ENCODE peak calls at places on chromosomes 1 and 21, in five cellular contexts. T is upper lobe of right lung; N is DND-41; J is CD8-positive, alpha-beta T cell; O is neural progenitor cell. R is an unnamed sample. For H3K9me3, the result is how much of the 10 kb centered on the place peaks cover.

GRCh38 chr1:65177457-65177856 is 29.5 kb downstream of the AK4 start:
- DNase-seq in O (no peak), J (no peak), N (no peak), T (no peak), R (no peak)

GRCh38 chr1:241265428-241265827 is 91.6 kb downstream of the RGS7 start:
- DNase-seq in T (no peak), N (no peak), O (no peak), J (no peak), R (no peak)

GRCh38 chr1:53614231-53615021 is 124.5 kb downstream of the GLIS1 start:
- DNase-seq in O (no peak), T (peak), N (no peak), J (no peak), R (no peak)

GRCh38 chr21:40043423-40043822 is 176.2 kb downstream of the PCP4 start:
- DNase-seq in N (no peak), J (no peak), O (no peak), T (no peak), R (no peak)

GRCh38 chr1:186530104-186530503 is 69.2 kb upstream of the PDC start:
- DNase-seq in J (no peak), T (no peak), N (no peak), O (no peak), R (no peak)

GRCh38 chr1:112849425-112849966 is 106.5 kb downstream of the SLC16A1 start:
- DNase-seq in N (no peak), J (no peak), O (peak), T (no peak), R (no peak)

GRCh38 chr1:82139751-82140468 is 339.2 kb downstream of the ADGRL2 start:
- DNase-seq in N (no peak), O (no peak), J (no peak), T (no peak), R (no peak)

GRCh38 chr1:28835237-28835650 is 23.3 kb downstream of the OPRD1 start:
- DNase-seq in N (no peak), T (no peak), O (no peak), J (no peak), R (no peak)

GRCh38 chr1:79198841-79199240 is 192.3 kb upstream of the ADGRL4 start:
- DNase-seq in J (no peak), T (no peak), N (no peak), O (no peak), R (peak)

GRCh38 chr1:85361106-85361505 is 84.7 kb upstream of the BCL10 start:
- DNase-seq in N (no peak), J (no peak), O (no peak), T (no peak), R (peak)

GRCh38 chr1:53740621-53741105 is 1.7 kb upstream of the GLIS1 start:
- DNase-seq in O (no peak), T (no peak), N (no peak), J (no peak), R (no peak)

GRCh38 chr1:107896946-107897345 is 68.0 kb downstream of the VAV3 start:
- DNase-seq in O (no peak), T (no peak), N (no peak), J (no peak), R (no peak)

GRCh38 chr1:10064416-10065343 is 31.9 kb downstream of the UBE4B start:
- DNase-seq in N (no peak), J (no peak), O (no peak), T (no peak), R (no peak)

GRCh38 chr21:39612233-39613028 is at the start of gene B3GALT5:
- DNase-seq in T (no peak), J (no peak), N (no peak), O (peak), R (no peak)

GRCh38 chr21:45613396-45613795 is 30.1 kb upstream of the PCBP3 start:
- DNase-seq in N (no peak), O (no peak), T (peak), J (no peak), R (no peak)

GRCh38 chr1:244369256-244370057 is 82.3 kb downstream of the ADSS2 start:
- DNase-seq in O (no peak), J (no peak), N (no peak), T (no peak), R (no peak)

GRCh38 chr1:156970017-156970416 is 49.6 kb downstream of the LRRC71 start:
- DNase-seq in N (no peak), T (no peak), O (no peak), J (no peak), R (no peak)

GRCh38 chr1:200869753-200870391 is 2.9 kb upstream of the GPR25 start:
- DNase-seq in J (no peak), N (no peak), O (no peak), T (no peak), R (no peak)

GRCh38 chr1:34907487-34908090 is 21.9 kb downstream of the DLGAP3 start:
- DNase-seq in N (peak), J (no peak), T (no peak), O (peak), R (no peak)

GRCh38 chr1:19074902-19075721 is 118.6 kb upstream of the IFFO2 start:
- DNase-seq in N (no peak), J (no peak), O (no peak), T (peak), R (no peak)

GRCh38 chr1:24236170-24237045 is 49.3 kb upstream of the IFNLR1 start:
- DNase-seq in J (no peak), N (no peak), T (no peak), O (no peak), R (peak)

GRCh38 chr1:175317309-175317708 is 124.7 kb upstream of the KIAA0040 start:
- DNase-seq in J (no peak), O (peak), N (peak), T (no peak), R (no peak)

GRCh38 chr1:160907976-160908375 is 23.0 kb upstream of the ITLN1 start:
- DNase-seq in N (no peak), T (no peak), J (no peak), O (no peak), R (no peak)

GRCh38 chr1:42931911-42932422 is 26.7 kb downstream of the SLC2A1 start:
- DNase-seq in T (peak), O (no peak), J (peak), N (peak), R (no peak)

GRCh38 chr1:201119206-201119814 is 7.1 kb upstream of the CACNA1S start:
- DNase-seq in O (peak), N (no peak), T (no peak), J (peak), R (no peak)

GRCh38 chr1:111656093-111657017 is 36.8 kb downstream of the RAP1A start:
- DNase-seq in T (no peak), N (no peak), O (peak), J (no peak), R (peak)

GRCh38 chr1:200172311-200172710 is 144.8 kb downstream of the NR5A2 start:
- DNase-seq in O (no peak), J (no peak), T (no peak), N (no peak), R (no peak)

GRCh38 chr1:239879321-239880170 is 212.1 kb upstream of the FMN2 start:
- DNase-seq in J (no peak), T (no peak), N (no peak), O (no peak), R (no peak)

GRCh38 chr1:100458925-100459814 is 78.8 kb upstream of the GPR88 start:
- DNase-seq in N (peak), O (peak), T (peak), J (peak), R (peak)

GRCh38 chr1:108816049-108816882 is 40.6 kb downstream of the AKNAD1 start:
- DNase-seq in J (no peak), T (no peak), N (no peak), O (peak), R (peak)

GRCh38 chr1:9766759-9767442 is 56.9 kb downstream of the CLSTN1 start:
- DNase-seq in T (no peak), N (no peak), J (no peak), O (no peak), R (peak)

GRCh38 chr1:177286396-177286795 is 115.6 kb downstream of the BRINP2 start:
- DNase-seq in O (no peak), J (no peak), N (no peak), T (no peak), R (peak)

GRCh38 chr1:47898156-47898825 is 98.9 kb downstream of the TRABD2B start:
- DNase-seq in T (no peak), N (no peak), J (no peak), O (no peak), R (no peak)

GRCh38 chr1:165143437-165144065 is 213.0 kb downstream of the LMX1A start:
- DNase-seq in T (no peak), J (no peak), O (peak), N (peak), R (no peak)

GRCh38 chr1:234841710-234842231 is 231.8 kb upstream of the IRF2BP2 start:
- DNase-seq in J (no peak), N (no peak), T (no peak), O (no peak), R (no peak)

GRCh38 chr21:40886931-40887330 is 40.0 kb upstream of the DSCAM start:
- DNase-seq in J (no peak), O (no peak), T (no peak), N (no peak), R (no peak)

GRCh38 chr1:216475659-216476276 is 52.5 kb upstream of the USH2A start:
- DNase-seq in N (no peak), J (no peak), T (no peak), O (no peak), R (no peak)

GRCh38 chr1:61506231-61506630 is 218.7 kb downstream of the TM2D1 start:
- DNase-seq in J (no peak), O (no peak), N (no peak), T (no peak), R (no peak)

GRCh38 chr1:6094246-6094645 is 48.6 kb downstream of the KCNAB2 start:
- DNase-seq in N (no peak), J (no peak), T (no peak), O (no peak), R (no peak)

GRCh38 chr1:1421147-1421906 is at the start of gene ANKRD65:
- DNase-seq in J (no peak), O (peak), N (no peak), T (peak), R (no peak)
- H3K4me3 ChIP-seq in J (no peak), O (no peak), N (no peak), T (peak), R (no peak)

GRCh38 chr1:2935184-2935583 is 86.1 kb upstream of the ACTRT2 start:
- DNase-seq in O (no peak), J (no peak), N (no peak), T (no peak), R (no peak)
- H3K9me3 ChIP-seq in O (under half), J (under half), N (under half), T (under half), R (half or more)

GRCh38 chr1:150258275-150258666 is 697 bp downstream of the CA14 start:
- DNase-seq in J (no peak), N (no peak), T (no peak), O (peak), R (no peak)

GRCh38 chr1:150256193-150256548 is 1.4 kb upstream of the CA14 start:
- DNase-seq in N (no peak), O (no peak), J (no peak), T (no peak), R (no peak)

GRCh38 chr1:150257624-150258274 is at the start of gene CA14:
- DNase-seq in J (no peak), N (no peak), T (peak), O (peak), R (no peak)

GRCh38 chr1:150259217-150259616 is 1.6 kb downstream of the CA14 start:
- DNase-seq in J (no peak), O (no peak), T (peak), N (no peak), R (no peak)

DNA sequence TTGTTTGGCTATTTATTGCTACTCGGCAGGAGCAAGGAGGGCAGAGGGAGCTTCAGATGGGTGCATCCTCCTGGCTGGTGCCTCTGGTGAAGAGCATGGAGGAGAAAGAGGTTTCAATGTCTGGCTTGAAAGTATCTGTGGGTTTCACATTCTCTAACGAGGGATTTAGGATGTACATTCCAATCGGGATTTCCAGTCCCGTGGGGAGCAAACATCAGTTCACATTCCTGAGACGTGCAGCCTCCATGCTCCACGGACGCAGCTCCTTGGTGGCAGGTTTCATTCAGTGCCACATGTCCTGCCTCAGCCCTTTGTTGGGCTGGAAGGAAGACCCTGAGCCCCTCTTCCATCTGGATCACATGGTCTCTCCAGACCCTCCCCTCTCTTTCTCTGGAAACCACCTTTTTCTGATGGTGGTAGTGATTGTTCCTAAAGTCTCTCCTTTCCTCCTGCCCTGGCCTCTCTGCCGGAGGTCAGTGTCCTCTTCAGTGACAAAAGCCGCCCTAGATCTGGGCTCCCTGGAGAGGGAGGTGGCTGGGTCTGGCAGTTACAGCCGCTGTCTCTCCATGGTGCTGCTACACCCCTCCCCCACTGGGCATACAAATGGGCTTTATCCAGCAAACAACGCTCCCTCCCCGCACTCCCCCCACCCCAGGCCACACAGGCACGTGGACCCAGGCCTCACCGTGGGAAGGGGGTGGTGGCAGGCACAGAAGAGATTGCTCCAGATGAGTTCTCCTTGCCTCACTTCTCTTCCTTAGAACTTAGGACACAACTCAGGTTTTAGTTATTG is 829 bp upstream of the CA14 start:
- DNase-seq in N (no peak), O (peak), J (no peak), T (peak), R (no peak)
- H3K4me3 ChIP-seq in N (no peak), O (peak), J (no peak), T (no peak), R (no peak)

DNA sequence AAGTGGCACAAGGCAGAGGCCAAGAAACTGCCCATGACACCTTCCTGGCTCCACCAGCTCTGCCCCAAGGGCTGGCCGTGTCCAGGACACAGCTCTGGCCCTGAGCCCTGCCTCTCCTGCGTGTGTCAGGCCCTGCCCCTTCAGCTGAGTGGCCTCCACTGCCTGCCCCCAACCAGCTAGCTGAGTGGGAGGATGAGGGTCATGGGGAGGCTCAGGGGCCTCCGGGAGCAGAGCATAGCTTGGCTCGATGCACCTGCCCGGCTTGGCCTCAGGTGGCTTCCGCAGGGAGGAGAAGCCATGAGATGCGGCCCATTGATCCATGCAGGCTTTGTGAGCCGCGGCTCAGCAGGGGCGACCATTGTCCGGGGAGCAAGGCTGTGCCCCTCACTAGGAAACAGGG is 108.7 kb upstream of the TTC34 start:
- DNase-seq in T (no peak), N (no peak), O (no peak), J (no peak), R (no peak)
- H3K9me3 ChIP-seq in T (under half), N (under half), O (under half), J (under half), R (half or more)

GRCh38 chr1:172616646-172617045 is 42.3 kb upstream of the FASLG start:
- DNase-seq in N (no peak), O (no peak), J (no peak), T (no peak), R (no peak)
- H3K4me3 ChIP-seq in N (no peak), O (no peak), J (no peak), T (no peak), R (no peak)

DNA sequence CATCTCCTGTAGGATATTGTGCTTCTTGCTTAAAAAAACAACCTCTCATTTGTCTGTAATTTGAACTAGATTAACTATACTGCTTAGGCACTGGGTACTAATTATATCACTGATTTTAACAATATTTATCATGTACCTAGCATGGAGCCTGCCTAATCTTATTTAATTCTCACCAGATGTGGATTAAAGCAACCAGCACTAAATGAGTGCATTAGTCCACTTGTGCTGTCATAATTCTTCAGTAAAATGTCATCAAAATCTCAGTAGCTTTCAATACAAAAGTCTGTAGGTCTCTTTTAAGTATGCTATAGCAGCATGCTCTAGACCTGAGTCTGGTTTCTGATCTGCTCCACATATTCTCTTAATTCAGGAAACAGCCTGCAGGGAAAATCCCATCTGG is 368.1 kb downstream of the NCAM2 start:
- DNase-seq in T (no peak), J (no peak), O (no peak), N (no peak), R (no peak)
- H3K9me3 ChIP-seq in T (under half), J (under half), O (under half), N (under half), R (under half)

GRCh38 chr1:66777846-66778245 is 23.2 kb downstream of the INSL5 start:
- DNase-seq in T (no peak), O (no peak), N (no peak), J (no peak), R (no peak)
- H3K4me3 ChIP-seq in T (no peak), O (no peak), N (no peak), J (no peak), R (no peak)

GRCh38 chr21:36694593-36695282 is 4.2 kb upstream of the SIM2 start:
- DNase-seq in T (no peak), N (no peak), O (peak), J (no peak), R (no peak)

GRCh38 chr21:36696390-36696639 is 2.6 kb upstream of the SIM2 start:
- DNase-seq in N (no peak), T (no peak), J (no peak), O (peak), R (no peak)

GRCh38 chr21:36694041-36694515 is 4.8 kb upstream of the SIM2 start:
- DNase-seq in O (peak), J (no peak), T (no peak), N (no peak), R (no peak)

GRCh38 chr21:36695671-36696389 is 3.1 kb upstream of the SIM2 start:
- DNase-seq in O (peak), J (no peak), T (peak), N (no peak), R (no peak)

DNA sequence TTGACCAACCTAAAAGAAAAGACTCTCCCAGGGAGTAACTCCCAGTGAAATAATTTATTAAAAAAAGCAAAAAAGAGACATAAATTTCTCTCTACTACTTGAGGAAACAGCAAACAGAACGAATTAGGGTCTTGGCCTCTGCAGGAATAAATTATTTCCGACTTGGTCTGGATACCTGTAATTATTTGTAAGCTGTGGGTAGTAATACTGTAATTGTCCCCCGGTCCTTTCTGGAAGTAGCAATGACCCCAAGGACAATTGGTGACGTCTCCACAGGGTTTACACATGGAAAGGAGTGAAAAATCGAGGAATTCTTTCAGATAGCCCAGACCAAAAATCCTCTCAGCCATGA is 3.7 kb upstream of the SIM2 start:
- DNase-seq in O (peak), J (no peak), N (no peak), T (no peak), R (no peak)
- H3K9me3 ChIP-seq in O (under half), J (under half), N (under half), T (under half), R (under half)

GRCh38 chr1:16047791-16048475 is 4.4 kb downstream of the CLCNKB start:
- DNase-seq in J (no peak), T (no peak), N (no peak), O (no peak), R (no peak)
- H3K4me3 ChIP-seq in J (peak), T (no peak), N (no peak), O (peak), R (no peak)

DNA sequence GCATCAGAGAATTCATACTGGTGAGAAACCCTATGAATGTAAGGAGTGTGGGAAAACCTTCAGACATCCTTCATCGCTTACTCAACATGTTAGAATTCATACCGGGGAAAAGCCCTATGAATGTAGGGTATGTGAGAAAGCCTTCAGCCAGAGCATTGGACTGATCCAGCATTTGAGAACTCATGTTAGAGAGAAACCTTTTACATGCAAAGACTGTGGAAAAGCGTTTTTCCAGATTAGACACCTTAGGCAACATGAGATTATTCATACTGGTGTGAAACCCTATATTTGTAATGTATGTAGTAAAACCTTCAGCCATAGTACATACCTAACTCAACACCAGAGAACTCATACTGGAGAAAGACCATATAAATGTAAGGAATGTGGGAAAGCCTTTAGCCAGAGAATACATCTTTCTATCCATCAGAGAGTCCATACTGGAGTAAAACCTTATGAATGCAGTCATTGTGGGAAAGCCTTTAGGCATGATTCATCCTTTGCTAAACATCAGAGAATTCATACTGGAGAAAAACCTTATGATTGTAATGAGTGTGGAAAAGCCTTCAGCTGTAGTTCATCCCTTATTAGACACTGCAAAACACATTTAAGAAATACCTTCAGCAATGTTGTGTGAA is 12.8 kb downstream of the ZFP69B start:
- DNase-seq in N (no peak), T (no peak), J (no peak), O (no peak), R (no peak)
- H3K9me3 ChIP-seq in N (half or more), T (half or more), J (half or more), O (half or more), R (half or more)

R was measured in AG04450.